ENCODE peak calls at places on chromosomes 7 and 10, in seven cellular contexts. I is IMR-90, Z is mesendoderm, O is H9, J is neuronal stem cell, F is trophoblast cell, S is H1. W is an unnamed sample.

GRCh38 chr7:81280531-81280930 is 361.7 kb upstream of the SEMA3C start:
- DNase-seq in I (no peak), Z (no peak), O (no peak), J (no peak), F (no peak), S (no peak), W (no peak)

GRCh38 chr7:55250313-55250712 is 114.8 kb upstream of the LANCL2 start:
- DNase-seq in I (no peak), Z (peak), O (peak), J (no peak), F (peak), S (peak), W (peak)

GRCh38 chr10:79445217-79445707 is at the start of gene ZCCHC24:
- DNase-seq in I (no peak), Z (peak), O (peak), J (no peak), F (peak), S (no peak), W (peak)

GRCh38 chr10:88693392-88694020 is 12.5 kb upstream of the LIPK start:
- DNase-seq in I (no peak), Z (no peak), O (no peak), J (no peak), F (peak), S (no peak), W (no peak)

GRCh38 chr7:74269757-74270277 is 15.6 kb upstream of the RFC2 start:
- DNase-seq in I (peak), Z (peak), O (peak), J (peak), F (peak), S (peak), W (peak)

GRCh38 chr10:78914502-78915330 is 154.1 kb upstream of the ZMIZ1 start:
- DNase-seq in I (no peak), Z (no peak), O (no peak), J (no peak), F (no peak), S (no peak), W (no peak)

GRCh38 chr7:40922316-40922670 is 780.6 kb downstream of the INHBA start:
- DNase-seq in I (peak), Z (peak), O (no peak), J (no peak), F (peak), S (no peak), W (peak)

GRCh38 chr7:88184848-88185304 is 35.0 kb downstream of the SRI start:
- DNase-seq in I (peak), Z (peak), O (no peak), J (no peak), F (peak), S (no peak), W (no peak)

GRCh38 chr7:87507446-87507845 is 32.0 kb upstream of the ABCB4 start:
- DNase-seq in I (no peak), Z (peak), O (no peak), J (no peak), F (no peak), S (no peak), W (no peak)

GRCh38 chr10:77532068-77532467 is 105.5 kb downstream of the KCNMA1 start:
- DNase-seq in I (peak), Z (no peak), O (no peak), J (no peak), F (no peak), S (no peak), W (peak)

GRCh38 chr7:16644987-16645592 is 464 bp downstream of the ANKMY2 start:
- DNase-seq in I (no peak), Z (no peak), O (no peak), J (no peak), F (no peak), S (peak), W (peak)

GRCh38 chr10:360653-361052 is 225.4 kb downstream of the ZMYND11 start:
- DNase-seq in I (no peak), Z (no peak), O (no peak), J (no peak), F (no peak), S (no peak), W (no peak)

GRCh38 chr7:84161398-84161797 is 33.2 kb downstream of the SEMA3A start:
- DNase-seq in I (no peak), Z (no peak), O (no peak), J (no peak), F (no peak), S (no peak), W (no peak)

GRCh38 chr7:137592232-137592896 is 248.8 kb upstream of the PTN start:
- DNase-seq in I (peak), Z (peak), O (peak), J (peak), F (peak), S (peak), W (peak)

GRCh38 chr10:29470843-29471482 is 163.8 kb downstream of the SVIL start:
- DNase-seq in I (no peak), Z (peak), O (no peak), J (no peak), F (no peak), S (no peak), W (no peak)

GRCh38 chr10:30368065-30368718 is 19.1 kb upstream of the MTPAP start:
- DNase-seq in I (no peak), Z (no peak), O (peak), J (no peak), F (no peak), S (peak), W (no peak)

GRCh38 chr10:4068255-4069028 is 283.4 kb upstream of the KLF6 start:
- DNase-seq in I (no peak), Z (no peak), O (no peak), J (no peak), F (peak), S (no peak), W (peak)

GRCh38 chr10:3068968-3069737 is 1.8 kb downstream of the PFKP start:
- DNase-seq in I (peak), Z (peak), O (no peak), J (no peak), F (no peak), S (no peak), W (peak)

GRCh38 chr7:112271162-112271561 is 64.7 kb downstream of the ZNF277 start:
- DNase-seq in I (no peak), Z (no peak), O (no peak), J (no peak), F (no peak), S (no peak), W (no peak)

GRCh38 chr10:69641261-69641980 is 11.4 kb downstream of the FAM241B start:
- DNase-seq in I (no peak), Z (no peak), O (no peak), J (no peak), F (no peak), S (no peak), W (no peak)

GRCh38 chr7:66070222-66070621 is 5.4 kb upstream of the ASL start:
- DNase-seq in I (no peak), Z (no peak), O (no peak), J (no peak), F (no peak), S (no peak), W (no peak)

GRCh38 chr7:50304158-50304910 is at the start of gene IKZF1:
- DNase-seq in I (no peak), Z (peak), O (peak), J (no peak), F (peak), S (peak), W (peak)

GRCh38 chr7:125878990-125879389 is 949.4 kb upstream of the POT1 start:
- DNase-seq in I (no peak), Z (no peak), O (no peak), J (no peak), F (no peak), S (no peak), W (peak)

GRCh38 chr7:148397985-148398384 is 192.6 kb upstream of the C7orf33 start:
- DNase-seq in I (no peak), Z (no peak), O (no peak), J (no peak), F (no peak), S (no peak), W (no peak)

GRCh38 chr7:37491919-37492694 is 43.4 kb upstream of the ELMO1 start:
- DNase-seq in I (no peak), Z (peak), O (peak), J (peak), F (peak), S (peak), W (peak)

GRCh38 chr10:132183046-132183445 is 3.7 kb upstream of the DPYSL4 start:
- DNase-seq in I (no peak), Z (no peak), O (no peak), J (no peak), F (no peak), S (no peak), W (no peak)

GRCh38 chr10:42960491-42961155 is 116.2 kb upstream of the RET start:
- DNase-seq in I (peak), Z (peak), O (peak), J (no peak), F (peak), S (peak), W (peak)

GRCh38 chr10:70937661-70938060 is 49.3 kb upstream of the PCBD1 start:
- DNase-seq in I (no peak), Z (no peak), O (no peak), J (no peak), F (no peak), S (no peak), W (no peak)

GRCh38 chr10:51231754-51232153 is 157.5 kb downstream of the PRKG1 start:
- DNase-seq in I (no peak), Z (no peak), O (no peak), J (no peak), F (no peak), S (no peak), W (no peak)

GRCh38 chr7:105800442-105800841 is 76.0 kb downstream of the ATXN7L1 start:
- DNase-seq in I (peak), Z (no peak), O (no peak), J (no peak), F (no peak), S (no peak), W (peak)

GRCh38 chr7:155386608-155387007 is 71.3 kb upstream of the EN2 start:
- DNase-seq in I (no peak), Z (no peak), O (no peak), J (no peak), F (no peak), S (no peak), W (no peak)

GRCh38 chr10:46053534-46054434 is 7.7 kb upstream of the MSMB start:
- DNase-seq in I (no peak), Z (peak), O (no peak), J (no peak), F (no peak), S (no peak), W (no peak)

GRCh38 chr10:17335065-17335464 is 107.0 kb downstream of the VIM start:
- DNase-seq in I (peak), Z (no peak), O (no peak), J (no peak), F (peak), S (no peak), W (no peak)

GRCh38 chr10:96747734-96748550 is 27.6 kb upstream of the PIK3AP1 start:
- DNase-seq in I (no peak), Z (no peak), O (no peak), J (no peak), F (no peak), S (no peak), W (no peak)

GRCh38 chr10:73879296-73880173 is 5.2 kb upstream of the CAMK2G start:
- DNase-seq in I (peak), Z (peak), O (peak), J (peak), F (peak), S (peak), W (peak)

GRCh38 chr7:82050134-82050533 is 280.3 kb upstream of the HGF start:
- DNase-seq in I (peak), Z (peak), O (no peak), J (no peak), F (peak), S (no peak), W (peak)

GRCh38 chr10:5697342-5697741 is 12.7 kb downstream of the TASOR2 start:
- DNase-seq in I (no peak), Z (peak), O (no peak), J (no peak), F (no peak), S (no peak), W (no peak)

DNA sequence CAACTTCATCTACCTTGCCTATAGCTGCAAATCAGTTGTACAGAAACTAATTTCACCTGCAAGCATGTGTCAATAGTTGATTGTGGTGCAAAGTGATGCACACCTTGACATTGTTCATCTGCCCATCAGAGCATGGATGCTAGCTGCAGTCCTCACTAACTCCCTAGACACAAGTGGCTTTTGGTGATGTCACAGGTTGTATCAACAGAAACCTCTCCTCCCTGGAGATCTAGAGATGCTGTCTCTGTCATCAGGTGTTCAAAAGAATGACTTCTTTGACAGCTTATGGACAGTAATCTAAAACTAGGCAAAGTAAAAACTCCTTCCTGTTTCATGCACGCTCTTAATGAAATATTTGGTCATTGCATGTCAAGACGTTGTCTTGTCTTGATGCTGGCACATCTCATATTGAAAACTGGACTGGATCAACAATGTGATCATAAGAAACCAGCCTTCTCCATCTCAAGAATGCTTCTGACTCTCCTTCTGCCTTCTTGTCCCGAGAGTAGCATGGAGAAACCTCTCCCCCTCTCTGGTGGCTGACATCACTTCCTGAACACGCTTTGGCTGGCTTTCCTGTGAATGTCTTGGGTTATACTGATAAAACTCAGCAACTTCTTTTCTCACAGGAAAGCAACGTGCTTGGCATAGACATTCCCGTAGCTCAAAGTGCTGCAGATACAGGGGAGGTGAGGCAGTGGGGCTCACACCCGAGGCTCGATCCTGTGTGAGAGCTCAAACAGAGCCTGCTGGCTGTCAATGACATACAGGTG is 176.2 kb upstream of the CDCA7L start:
- DNase-seq in I (peak), Z (no peak), O (no peak), J (no peak), F (no peak), S (no peak), W (no peak)
- H3K4ac ChIP-seq in I (no peak), Z (no peak), O (no peak), J (no peak), F (no peak), S (no peak), W (no peak)

GRCh38 chr10:7881119-7881518 is 62.8 kb downstream of the TAF3 start:
- DNase-seq in I (no peak), Z (no peak), O (no peak), J (no peak), F (no peak), S (no peak), W (no peak)

GRCh38 chr10:7887417-7887816 is 69.1 kb downstream of the TAF3 start:
- DNase-seq in I (peak), Z (peak), O (no peak), J (no peak), F (peak), S (no peak), W (peak)

GRCh38 chr10:7889947-7890542 is 71.7 kb downstream of the TAF3 start:
- DNase-seq in I (no peak), Z (no peak), O (no peak), J (no peak), F (no peak), S (no peak), W (no peak)

GRCh38 chr10:7890802-7891201 is 72.5 kb downstream of the TAF3 start:
- DNase-seq in I (no peak), Z (no peak), O (no peak), J (no peak), F (no peak), S (no peak), W (no peak)

GRCh38 chr10:7886056-7886455 is 67.8 kb downstream of the TAF3 start:
- DNase-seq in I (no peak), Z (no peak), O (no peak), J (no peak), F (no peak), S (no peak), W (no peak)
- H3K4ac ChIP-seq in I (no peak), Z (no peak), O (no peak), J (no peak), F (no peak), S (no peak), W (no peak)

DNA sequence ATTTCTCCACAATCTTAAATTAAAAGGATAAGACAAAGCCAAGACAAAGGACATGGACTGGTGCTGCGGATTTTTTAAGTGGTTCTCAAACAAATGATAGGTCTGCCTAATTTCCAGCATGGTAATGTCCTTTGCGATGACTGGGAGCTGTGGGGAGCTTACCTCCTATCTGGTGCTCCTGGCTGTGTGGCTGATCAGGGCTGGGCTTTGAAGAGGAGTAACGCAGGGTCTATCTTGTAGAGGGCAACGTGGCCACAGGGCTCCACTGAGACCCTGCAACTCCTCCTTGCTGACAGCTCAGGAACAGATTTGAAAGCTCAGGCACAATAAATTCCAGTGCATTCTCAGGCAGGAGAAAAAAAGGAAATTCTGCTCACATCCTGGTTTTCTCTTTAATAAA is 103.1 kb upstream of the SFMBT2 start:
- DNase-seq in I (no peak), Z (peak), O (no peak), J (no peak), F (no peak), S (no peak), W (no peak)
- H3K4ac ChIP-seq in I (no peak), Z (no peak), O (no peak), J (no peak), F (no peak), S (no peak), W (no peak)

GRCh38 chr7:1597791-1598190 is 28.0 kb upstream of the PSMG3 start:
- DNase-seq in I (no peak), Z (no peak), O (no peak), J (no peak), F (no peak), S (no peak), W (no peak)

GRCh38 chr7:1595636-1596035 is 25.8 kb upstream of the PSMG3 start:
- DNase-seq in I (no peak), Z (no peak), O (no peak), J (no peak), F (no peak), S (no peak), W (no peak)

GRCh38 chr7:1597361-1597760 is 27.5 kb upstream of the PSMG3 start:
- DNase-seq in I (no peak), Z (no peak), O (no peak), J (no peak), F (no peak), S (no peak), W (no peak)

GRCh38 chr7:1595027-1595426 is 25.2 kb upstream of the PSMG3 start:
- DNase-seq in I (no peak), Z (no peak), O (no peak), J (no peak), F (no peak), S (no peak), W (no peak)

GRCh38 chr7:1596181-1597043 is 26.6 kb upstream of the PSMG3 start:
- DNase-seq in I (no peak), Z (no peak), O (no peak), J (no peak), F (no peak), S (no peak), W (no peak)
- H3K4ac ChIP-seq in I (no peak), Z (no peak), O (no peak), J (no peak), F (no peak), S (no peak), W (no peak)

GRCh38 chr7:93629291-93629801 is 54.8 kb upstream of the CALCR start:
- DNase-seq in I (no peak), Z (no peak), O (no peak), J (no peak), F (no peak), S (no peak), W (peak)
- H3K4ac ChIP-seq in I (no peak), Z (peak), O (no peak), J (no peak), F (no peak), S (no peak), W (no peak)

GRCh38 chr10:85995791-85996190 is 370.8 kb downstream of the GRID1 start:
- DNase-seq in I (peak), Z (peak), O (no peak), J (no peak), F (peak), S (no peak), W (no peak)

GRCh38 chr10:85993840-85994507 is 372.6 kb downstream of the GRID1 start:
- DNase-seq in I (no peak), Z (no peak), O (no peak), J (no peak), F (no peak), S (no peak), W (no peak)

GRCh38 chr10:85997544-85997943 is 369.1 kb downstream of the GRID1 start:
- DNase-seq in I (no peak), Z (no peak), O (no peak), J (no peak), F (no peak), S (no peak), W (no peak)

GRCh38 chr10:85992324-85992723 is 374.3 kb downstream of the GRID1 start:
- DNase-seq in I (no peak), Z (no peak), O (no peak), J (no peak), F (no peak), S (no peak), W (no peak)

DNA sequence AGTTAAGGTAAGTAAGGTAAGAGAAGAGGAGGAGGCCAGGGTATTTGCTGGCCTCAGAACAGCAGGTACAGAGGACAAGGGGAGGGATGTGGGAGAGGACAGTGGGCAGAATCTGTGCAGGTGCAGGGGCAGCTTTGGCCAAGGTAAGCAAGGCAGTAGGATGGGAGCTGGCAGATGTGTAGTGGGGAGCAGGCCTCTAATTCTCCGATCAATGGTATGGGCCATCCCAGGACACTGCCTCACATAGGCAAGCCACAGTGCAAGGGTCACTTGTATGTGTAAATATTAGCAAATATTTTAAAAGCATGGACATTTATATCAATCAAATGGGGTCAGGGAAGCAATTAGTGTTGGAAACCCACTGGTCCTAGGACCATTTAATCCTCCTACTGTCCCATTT is 373.5 kb downstream of the GRID1 start:
- DNase-seq in I (no peak), Z (no peak), O (no peak), J (no peak), F (no peak), S (no peak), W (no peak)
- H3K4ac ChIP-seq in I (no peak), Z (no peak), O (no peak), J (no peak), F (no peak), S (no peak), W (no peak)

DNA sequence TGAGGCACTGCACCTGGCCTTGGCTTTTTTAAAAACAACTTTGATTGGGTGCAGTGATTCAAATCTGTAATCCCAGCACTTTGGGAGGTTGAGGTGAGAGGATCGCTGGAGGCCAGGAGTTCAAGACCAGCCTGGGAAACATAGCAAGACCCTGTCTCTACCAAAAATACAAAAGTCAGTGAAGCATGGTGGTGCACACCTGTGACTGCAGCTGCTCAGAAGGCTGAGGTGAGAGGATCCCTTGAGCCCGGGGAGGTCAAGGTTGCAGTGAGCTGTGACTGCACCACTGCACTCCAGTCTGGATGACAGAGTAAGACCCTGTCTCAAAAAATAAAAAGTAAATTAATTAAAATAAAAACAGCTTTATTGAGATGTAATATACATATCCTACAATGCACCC is 84.9 kb downstream of the NPTX2 start:
- DNase-seq in I (no peak), Z (no peak), O (no peak), J (no peak), F (no peak), S (no peak), W (no peak)
- H3K4ac ChIP-seq in I (no peak), Z (no peak), O (no peak), J (no peak), F (no peak), S (no peak), W (no peak)